ENCODE peak calls at places on chromosomes 5 and 9, in eight cellular contexts. S is H9, Z is neural crest cell, H is fibroblast of the aortic adventitia, C is GM12865, L is cardiac fibroblast, G is A549, F is upper lobe of left lung. B is an unnamed sample.

GRCh38 chr9:127586537-127586936 is 25.5 kb upstream of the STXBP1 start:
- DNase-seq in S (peak), Z (peak), H (peak), C (peak), L (peak), G (peak), F (peak), B (peak)

GRCh38 chr5:169648725-169649124 is 11.7 kb downstream of the DOCK2 start:
- DNase-seq in S (peak), Z (no peak), H (no peak), C (no peak), L (peak), G (no peak), F (no peak), B (no peak)

GRCh38 chr9:89791754-89792153 is 186.9 kb downstream of the GADD45G start:
- DNase-seq in S (no peak), Z (no peak), H (no peak), C (no peak), L (no peak), G (no peak), F (no peak), B (peak)

GRCh38 chr9:108889649-108890067 is 27.6 kb downstream of the ACTL7A start:
- DNase-seq in S (no peak), Z (no peak), H (peak), C (no peak), L (peak), G (no peak), F (no peak), B (no peak)

GRCh38 chr9:126440938-126441337 is 114.3 kb downstream of the MVB12B start:
- DNase-seq in S (peak), Z (no peak), H (peak), C (no peak), L (no peak), G (no peak), F (no peak), B (peak)

GRCh38 chr5:78586251-78586650 is 62.3 kb downstream of the LHFPL2 start:
- DNase-seq in S (no peak), Z (no peak), H (peak), C (no peak), L (peak), G (no peak), F (peak), B (no peak)

GRCh38 chr5:127228540-127229184 is 61.9 kb upstream of the MEGF10 start:
- DNase-seq in S (peak), Z (no peak), H (no peak), C (no peak), L (no peak), G (no peak), F (peak), B (no peak)

GRCh38 chr5:14406554-14406849 is 175.1 kb upstream of the OTULINL start:
- DNase-seq in S (no peak), Z (no peak), H (peak), C (no peak), L (peak), G (no peak), F (no peak), B (no peak)

GRCh38 chr9:118271331-118271730 is 567.1 kb downstream of the TLR4 start:
- DNase-seq in S (no peak), Z (no peak), H (no peak), C (no peak), L (no peak), G (no peak), F (no peak), B (no peak)

GRCh38 chr5:36323926-36324781 is 22.5 kb upstream of the RANBP3L start:
- DNase-seq in S (no peak), Z (no peak), H (no peak), C (no peak), L (no peak), G (no peak), F (peak), B (no peak)

GRCh38 chr5:3593771-3594513 is 1.7 kb upstream of the IRX1 start:
- DNase-seq in S (peak), Z (no peak), H (no peak), C (no peak), L (no peak), G (no peak), F (no peak), B (no peak)

GRCh38 chr9:17802249-17802857 is 223.5 kb downstream of the SH3GL2 start:
- DNase-seq in S (no peak), Z (no peak), H (peak), C (no peak), L (peak), G (peak), F (no peak), B (no peak)

GRCh38 chr9:35604578-35605335 is at the start of gene TESK1:
- DNase-seq in S (peak), Z (peak), H (peak), C (peak), L (peak), G (peak), F (peak), B (peak)

GRCh38 chr5:110917161-110917875 is 154.2 kb upstream of the TSLP start:
- DNase-seq in S (no peak), Z (no peak), H (peak), C (no peak), L (peak), G (no peak), F (no peak), B (no peak)

GRCh38 chr5:21646469-21646868 is 1206.7 kb downstream of the CDH12 start:
- DNase-seq in S (no peak), Z (no peak), H (no peak), C (no peak), L (peak), G (no peak), F (no peak), B (no peak)

GRCh38 chr9:125815568-125815967 is 68.4 kb downstream of the PBX3 start:
- DNase-seq in S (no peak), Z (no peak), H (peak), C (no peak), L (peak), G (no peak), F (no peak), B (no peak)

GRCh38 chr9:27528278-27528885 is 1.2 kb downstream of the MOB3B start:
- DNase-seq in S (peak), Z (peak), H (peak), C (peak), L (peak), G (no peak), F (peak), B (peak)

GRCh38 chr9:107630141-107630540 is 140.6 kb upstream of the KLF4 start:
- DNase-seq in S (no peak), Z (no peak), H (no peak), C (no peak), L (no peak), G (no peak), F (no peak), B (no peak)

GRCh38 chr5:91417219-91417618 is 34.1 kb upstream of the ARRDC3 start:
- DNase-seq in S (no peak), Z (no peak), H (peak), C (peak), L (peak), G (no peak), F (no peak), B (no peak)

GRCh38 chr5:67619636-67620035 is 423.0 kb upstream of the CD180 start:
- DNase-seq in S (no peak), Z (no peak), H (no peak), C (no peak), L (no peak), G (no peak), F (no peak), B (no peak)

GRCh38 chr9:37625262-37626147 is 25.2 kb upstream of the FRMPD1 start:
- DNase-seq in S (no peak), Z (no peak), H (no peak), C (no peak), L (no peak), G (no peak), F (no peak), B (no peak)

GRCh38 chr9:132506907-132507669 is 75.3 kb upstream of the BARHL1 start:
- DNase-seq in S (no peak), Z (no peak), H (no peak), C (no peak), L (no peak), G (no peak), F (no peak), B (no peak)

GRCh38 chr5:175690586-175690985 is 32.7 kb downstream of the HRH2 start:
- DNase-seq in S (no peak), Z (no peak), H (no peak), C (no peak), L (no peak), G (no peak), F (no peak), B (no peak)

GRCh38 chr9:91241909-91242308 is 119.8 kb downstream of the AUH start:
- DNase-seq in S (no peak), Z (no peak), H (no peak), C (no peak), L (no peak), G (no peak), F (peak), B (no peak)

GRCh38 chr9:37952731-37953130 is 48.8 kb upstream of the SLC25A51 start:
- DNase-seq in S (no peak), Z (no peak), H (peak), C (no peak), L (peak), G (peak), F (no peak), B (no peak)

GRCh38 chr9:112796485-112796884 is 45.9 kb downstream of the SNX30 start:
- DNase-seq in S (no peak), Z (no peak), H (no peak), C (no peak), L (no peak), G (no peak), F (no peak), B (no peak)

GRCh38 chr9:112790231-112790774 is 39.7 kb downstream of the SNX30 start:
- DNase-seq in S (no peak), Z (no peak), H (no peak), C (no peak), L (no peak), G (no peak), F (no peak), B (no peak)

GRCh38 chr9:112792670-112793069 is 42.1 kb downstream of the SNX30 start:
- DNase-seq in S (no peak), Z (no peak), H (no peak), C (no peak), L (no peak), G (no peak), F (no peak), B (no peak)

GRCh38 chr9:112795946-112796345 is 45.4 kb downstream of the SNX30 start:
- DNase-seq in S (no peak), Z (no peak), H (peak), C (no peak), L (no peak), G (no peak), F (no peak), B (no peak)

DNA sequence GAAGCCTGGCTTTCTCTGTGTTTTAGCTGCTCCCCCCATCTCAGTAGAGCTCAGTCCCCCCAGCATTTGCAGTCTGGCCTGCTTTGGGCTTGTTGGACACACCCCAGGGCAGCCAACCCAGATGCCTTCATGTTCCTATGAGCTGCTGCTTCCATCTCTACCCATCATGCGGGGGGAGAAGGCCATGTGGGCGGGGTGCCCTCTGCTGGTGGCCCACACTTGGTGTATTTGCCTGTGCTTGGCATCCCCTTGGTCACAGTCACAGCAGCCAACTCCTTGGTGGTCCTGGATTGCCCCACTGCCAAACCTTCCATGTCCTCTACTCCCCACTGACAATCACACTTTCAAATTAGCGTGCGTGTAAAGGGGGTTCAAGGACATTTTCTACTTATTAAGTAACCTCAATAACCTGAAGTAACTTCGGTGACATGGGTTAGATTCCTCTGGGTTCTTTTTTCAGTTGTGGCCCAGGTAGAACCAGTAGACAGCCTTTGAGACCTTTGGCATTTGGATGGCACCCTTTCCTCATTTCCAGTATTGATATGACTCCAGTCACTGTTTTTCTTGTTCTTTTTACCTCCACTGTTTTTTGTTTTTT is 42.8 kb downstream of the SNX30 start:
- DNase-seq in S (peak), Z (peak), H (peak), C (peak), L (peak), G (peak), F (peak), B (peak)
- TF ChIP-seq CTCF in S (peak), Z (peak), H (peak), C (peak), L (peak), G (peak), F (peak), B (peak)

DNA sequence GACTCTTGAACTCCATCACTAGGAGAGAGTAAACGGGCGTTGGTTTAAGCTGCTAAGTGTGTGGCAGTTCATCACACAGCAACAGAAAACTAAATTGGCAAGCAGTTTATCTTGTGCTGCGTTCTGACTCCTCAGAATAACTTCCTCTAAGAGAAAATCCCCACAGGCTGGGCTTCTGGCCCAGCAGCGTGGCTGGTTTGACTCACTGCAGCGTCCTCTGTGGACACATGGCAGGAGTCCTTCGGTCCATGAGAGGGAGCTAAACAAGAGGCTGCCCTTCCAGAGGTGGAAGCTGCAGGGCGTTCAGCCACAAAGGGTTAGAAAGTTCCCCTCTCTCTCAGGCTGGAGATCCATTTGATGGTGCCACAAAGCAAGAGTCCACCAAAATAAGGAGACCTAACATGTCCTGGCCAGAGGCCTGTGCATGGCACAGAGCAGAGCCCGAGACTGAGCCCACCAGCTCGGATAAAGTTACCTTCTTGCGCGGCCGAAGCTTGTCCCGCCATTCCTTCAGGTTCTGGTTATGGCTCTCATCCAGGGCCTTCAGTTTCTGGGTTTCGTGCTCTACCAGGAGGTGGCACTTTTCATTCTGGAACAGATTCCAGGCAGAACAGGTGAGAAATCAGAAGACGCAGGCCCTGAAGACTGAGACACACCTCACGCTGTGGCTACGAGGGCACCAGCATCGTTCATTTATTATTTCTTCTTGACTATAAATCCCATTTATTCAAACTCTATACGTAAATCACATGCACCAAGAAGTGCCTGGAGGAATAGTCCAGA is 46.2 kb upstream of the FBXW11 start:
- DNase-seq in S (no peak), Z (no peak), H (peak), C (no peak), L (peak), G (no peak), F (no peak), B (no peak)
- TF ChIP-seq CTCF in S (no peak), Z (no peak), H (peak), C (no peak), L (peak), G (no peak), F (no peak), B (no peak)

DNA sequence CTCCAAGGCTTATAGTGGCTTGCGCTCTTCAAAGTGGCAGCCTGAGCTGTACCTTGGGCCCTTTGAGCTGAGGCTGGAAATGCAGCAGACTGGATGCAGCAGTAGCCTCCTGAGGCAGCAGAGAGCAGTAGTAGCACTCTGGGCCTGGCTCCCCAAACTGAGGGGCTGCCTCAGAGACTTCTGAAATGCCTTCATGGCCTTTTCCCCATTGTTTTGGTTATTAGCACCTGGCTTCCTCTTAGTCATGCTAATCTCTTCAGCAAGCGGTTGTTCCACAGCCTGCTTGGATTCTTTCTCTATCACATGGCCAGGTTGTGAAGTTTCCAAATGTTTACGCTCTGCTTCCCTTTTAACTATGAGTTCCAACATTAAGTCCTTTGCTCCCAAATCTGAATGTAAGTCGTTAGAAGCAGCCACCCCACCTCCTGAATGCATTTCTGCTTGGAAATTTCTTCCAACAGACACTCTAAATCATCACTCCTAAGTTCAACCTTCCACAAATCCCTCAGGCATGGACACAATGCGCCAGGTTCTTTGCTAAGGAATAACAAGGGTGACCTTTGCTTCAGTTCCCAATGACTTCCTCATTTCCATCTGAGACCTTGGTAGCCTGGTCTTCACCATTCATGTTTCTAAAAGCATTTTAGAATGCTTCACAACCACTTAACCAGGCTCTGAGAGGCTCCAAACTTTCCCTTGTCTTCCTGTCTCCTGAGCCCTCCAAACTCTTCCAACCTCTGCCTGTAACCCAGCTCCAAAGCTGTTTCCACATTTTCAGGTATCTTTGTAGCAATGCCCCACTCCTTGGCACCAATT is 145.8 kb downstream of the ZDHHC21 start:
- DNase-seq in S (peak), Z (no peak), H (no peak), C (no peak), L (no peak), G (no peak), F (no peak), B (no peak)
- TF ChIP-seq CTCF in S (peak), Z (no peak), H (no peak), C (no peak), L (no peak), G (no peak), F (no peak), B (no peak)

GRCh38 chr9:75451505-75451904 is 363.2 kb downstream of the OSTF1 start:
- DNase-seq in S (no peak), Z (no peak), H (no peak), C (no peak), L (no peak), G (no peak), F (peak), B (no peak)

GRCh38 chr9:75452512-75452911 is 364.2 kb downstream of the OSTF1 start:
- DNase-seq in S (no peak), Z (no peak), H (no peak), C (no peak), L (no peak), G (no peak), F (no peak), B (no peak)

GRCh38 chr9:75455444-75455921 is 367.2 kb downstream of the OSTF1 start:
- DNase-seq in S (no peak), Z (no peak), H (no peak), C (peak), L (peak), G (no peak), F (peak), B (no peak)

GRCh38 chr9:75454891-75455290 is 366.6 kb downstream of the OSTF1 start:
- DNase-seq in S (no peak), Z (no peak), H (no peak), C (no peak), L (no peak), G (no peak), F (no peak), B (no peak)

GRCh38 chr9:75454043-75454442 is 365.7 kb downstream of the OSTF1 start:
- DNase-seq in S (no peak), Z (no peak), H (no peak), C (no peak), L (no peak), G (no peak), F (no peak), B (no peak)
- TF ChIP-seq CTCF in S (no peak), Z (no peak), H (no peak), C (no peak), L (no peak), G (no peak), F (no peak), B (no peak)

GRCh38 chr5:142319105-142319504 is 5.7 kb downstream of the SPRY4 start:
- DNase-seq in S (no peak), Z (no peak), H (peak), C (peak), L (peak), G (no peak), F (no peak), B (no peak)
- TF ChIP-seq CTCF in S (no peak), Z (no peak), H (no peak), C (no peak), L (no peak), G (no peak), F (no peak), B (no peak)

DNA sequence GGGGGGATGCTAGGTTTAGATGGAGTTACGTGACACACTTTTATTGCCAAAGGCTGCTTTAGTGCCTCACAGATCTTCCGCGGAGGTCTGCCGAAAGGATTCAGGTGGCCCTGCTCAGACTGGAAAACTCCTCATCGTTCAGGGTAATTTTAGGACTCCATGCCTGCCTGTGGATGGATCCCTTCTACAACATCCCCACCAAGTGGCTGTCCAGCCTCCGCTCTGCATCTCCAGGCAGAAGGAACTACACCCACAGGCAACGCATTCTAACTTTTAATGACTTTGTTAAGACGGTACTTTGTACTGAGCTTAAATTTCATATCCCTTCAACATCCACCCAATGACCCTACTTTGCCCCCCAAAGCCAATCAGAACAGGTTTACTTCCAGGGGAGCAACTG is 29.4 kb downstream of the ATPSCKMT start:
- DNase-seq in S (no peak), Z (no peak), H (no peak), C (no peak), L (no peak), G (no peak), F (no peak), B (no peak)
- TF ChIP-seq CTCF in S (peak), Z (no peak), H (no peak), C (no peak), L (no peak), G (no peak), F (no peak), B (no peak)

DNA sequence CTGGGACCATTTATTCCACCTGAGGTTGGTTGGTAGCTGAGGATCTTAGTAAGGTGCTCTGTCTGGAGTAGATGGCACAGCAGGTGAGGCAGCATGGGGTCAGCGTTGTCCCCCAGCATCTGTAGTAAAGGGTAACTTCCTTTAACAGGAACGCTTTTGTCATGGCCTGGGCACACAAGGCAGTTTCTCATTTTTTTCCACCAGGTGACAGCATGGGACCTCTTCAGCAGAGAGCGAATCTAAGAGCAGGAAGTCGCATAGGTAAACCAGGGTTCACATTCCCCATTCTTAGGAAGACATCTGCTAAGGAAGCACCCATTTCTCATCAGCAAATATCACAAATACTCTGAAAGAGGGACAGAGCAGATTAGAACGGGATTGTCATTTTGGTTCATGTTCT is 56.5 kb downstream of the GPR107 start:
- DNase-seq in S (peak), Z (no peak), H (no peak), C (no peak), L (no peak), G (no peak), F (no peak), B (no peak)
- TF ChIP-seq CTCF in S (peak), Z (no peak), H (no peak), C (no peak), L (no peak), G (no peak), F (no peak), B (no peak)

B was measured in glutamatergic neuron.